ENCODE peak calls at places on chromosomes 3 and 15, in six cellular contexts. D is A549, O is LNCaP clone FGC, X is kidney epithelial cell, M is cardiac fibroblast, B is fibroblast of lung. V is an unnamed sample.

GRCh38 chr3:114498779-114499370 is 205.0 kb downstream of the TIGIT start:
- DNase-seq in D (peak), O (no peak), X (peak), M (peak), B (peak), V (peak)

GRCh38 chr15:32029409-32029861 is 880 bp upstream of the CHRNA7 start:
- DNase-seq in D (peak), O (no peak), X (no peak), M (no peak), B (no peak), V (no peak)

GRCh38 chr3:51538115-51538458 is 432 bp upstream of the RAD54L2 start:
- DNase-seq in D (no peak), O (no peak), X (no peak), M (no peak), B (peak), V (peak)

GRCh38 chr15:49675051-49675450 is 54.2 kb downstream of the DTWD1 start:
- DNase-seq in D (peak), O (peak), X (peak), M (peak), B (peak), V (peak)

GRCh38 chr3:121998588-121999473 is 23.2 kb downstream of the ILDR1 start:
- DNase-seq in D (no peak), O (no peak), X (no peak), M (no peak), B (no peak), V (no peak)

GRCh38 chr15:67146875-67147381 is 81.5 kb downstream of the SMAD3 start:
- DNase-seq in D (peak), O (peak), X (no peak), M (peak), B (peak), V (peak)

GRCh38 chr15:50315814-50316630 is 39.0 kb downstream of the GABPB1 start:
- DNase-seq in D (peak), O (peak), X (no peak), M (peak), B (peak), V (peak)

GRCh38 chr3:99013794-99014315 is 112.4 kb upstream of the DCBLD2 start:
- DNase-seq in D (no peak), O (no peak), X (no peak), M (no peak), B (no peak), V (no peak)

GRCh38 chr3:4866841-4867240 is 112.4 kb upstream of the BHLHE40 start:
- DNase-seq in D (peak), O (no peak), X (no peak), M (peak), B (peak), V (peak)

GRCh38 chr3:140950154-140950553 is 8.5 kb downstream of the SLC25A36 start:
- DNase-seq in D (no peak), O (no peak), X (no peak), M (no peak), B (no peak), V (no peak)

GRCh38 chr15:79674124-79674465 is 222.7 kb downstream of the MTHFS start:
- DNase-seq in D (no peak), O (no peak), X (no peak), M (no peak), B (no peak), V (no peak)

GRCh38 chr3:162492446-162493081 is 996.0 kb downstream of the OTOL1 start:
- DNase-seq in D (peak), O (no peak), X (peak), M (peak), B (peak), V (peak)

GRCh38 chr15:39204031-39204430 is 376.8 kb upstream of the THBS1 start:
- DNase-seq in D (no peak), O (no peak), X (no peak), M (peak), B (peak), V (peak)

GRCh38 chr3:143121240-143122088 is 1.9 kb downstream of the CHST2 start:
- DNase-seq in D (peak), O (no peak), X (no peak), M (peak), B (peak), V (peak)

GRCh38 chr3:149599236-149599635 is 58.6 kb downstream of the WWTR1 start:
- DNase-seq in D (no peak), O (no peak), X (no peak), M (peak), B (peak), V (peak)

GRCh38 chr3:99774467-99774866 is 43.2 kb upstream of the CMSS1 start:
- DNase-seq in D (no peak), O (peak), X (peak), M (peak), B (peak), V (peak)

GRCh38 chr3:8579101-8579500 is 65.5 kb downstream of the SSUH2 start:
- DNase-seq in D (no peak), O (no peak), X (peak), M (peak), B (peak), V (no peak)

GRCh38 chr3:35597490-35597889 is 41.8 kb upstream of the ARPP21 start:
- DNase-seq in D (no peak), O (no peak), X (no peak), M (no peak), B (no peak), V (no peak)

GRCh38 chr15:41899854-41900442 is 6.1 kb upstream of the SPTBN5 start:
- DNase-seq in D (no peak), O (no peak), X (no peak), M (no peak), B (no peak), V (no peak)

GRCh38 chr3:124760601-124761000 is 30.3 kb downstream of the UMPS start:
- DNase-seq in D (no peak), O (peak), X (no peak), M (peak), B (peak), V (peak)

GRCh38 chr3:21839592-21839991 is 88.6 kb upstream of the ZNF385D start:
- DNase-seq in D (peak), O (no peak), X (peak), M (peak), B (peak), V (peak)

GRCh38 chr3:22012471-22012870 is 261.5 kb upstream of the ZNF385D start:
- DNase-seq in D (no peak), O (no peak), X (no peak), M (peak), B (peak), V (peak)

GRCh38 chr3:52220380-52221026 is 4.9 kb downstream of the TLR9 start:
- DNase-seq in D (peak), O (peak), X (no peak), M (peak), B (peak), V (peak)

GRCh38 chr15:34085746-34086145 is 15.9 kb downstream of the EMC7 start:
- DNase-seq in D (no peak), O (no peak), X (no peak), M (peak), B (peak), V (peak)

GRCh38 chr15:101501703-101502373 is 12.3 kb upstream of the PCSK6 start:
- DNase-seq in D (peak), O (no peak), X (no peak), M (peak), B (no peak), V (no peak)

GRCh38 chr3:51396401-51396800 is 5.3 kb downstream of the RBM15B start:
- DNase-seq in D (no peak), O (no peak), X (no peak), M (no peak), B (no peak), V (no peak)

GRCh38 chr3:132034097-132034485 is 723 bp downstream of the CPNE4 start:
- DNase-seq in D (no peak), O (no peak), X (no peak), M (no peak), B (no peak), V (no peak)

GRCh38 chr3:132038198-132038825 is 3.5 kb upstream of the CPNE4 start:
- DNase-seq in D (peak), O (no peak), X (no peak), M (peak), B (peak), V (peak)

GRCh38 chr3:132032959-132033358 is 1.9 kb downstream of the CPNE4 start:
- DNase-seq in D (no peak), O (no peak), X (no peak), M (no peak), B (no peak), V (no peak)

GRCh38 chr3:132033471-132033870 is 1.3 kb downstream of the CPNE4 start:
- DNase-seq in D (no peak), O (no peak), X (no peak), M (no peak), B (no peak), V (no peak)

GRCh38 chr3:132034486-132035464 is at the start of gene CPNE4:
- DNase-seq in D (peak), O (no peak), X (peak), M (peak), B (peak), V (peak)
- H3K4me3 ChIP-seq in D (peak), O (no peak), X (peak), M (peak), B (peak), V (peak)

GRCh38 chr15:91689377-91689776 is 164.1 kb upstream of the SLCO3A1 start:
- DNase-seq in D (no peak), O (no peak), X (no peak), M (no peak), B (no peak), V (no peak)

GRCh38 chr15:91694829-91695205 is 158.7 kb upstream of the SLCO3A1 start:
- DNase-seq in D (peak), O (peak), X (no peak), M (peak), B (peak), V (peak)

GRCh38 chr15:91692596-91692995 is 160.9 kb upstream of the SLCO3A1 start:
- DNase-seq in D (no peak), O (no peak), X (no peak), M (no peak), B (no peak), V (no peak)

GRCh38 chr15:91696981-91697380 is 156.5 kb upstream of the SLCO3A1 start:
- DNase-seq in D (no peak), O (no peak), X (no peak), M (no peak), B (peak), V (no peak)

GRCh38 chr15:91694131-91694828 is 159.2 kb upstream of the SLCO3A1 start:
- DNase-seq in D (no peak), O (no peak), X (no peak), M (peak), B (peak), V (peak)
- H3K4me3 ChIP-seq in D (no peak), O (peak), X (no peak), M (peak), B (peak), V (peak)

DNA sequence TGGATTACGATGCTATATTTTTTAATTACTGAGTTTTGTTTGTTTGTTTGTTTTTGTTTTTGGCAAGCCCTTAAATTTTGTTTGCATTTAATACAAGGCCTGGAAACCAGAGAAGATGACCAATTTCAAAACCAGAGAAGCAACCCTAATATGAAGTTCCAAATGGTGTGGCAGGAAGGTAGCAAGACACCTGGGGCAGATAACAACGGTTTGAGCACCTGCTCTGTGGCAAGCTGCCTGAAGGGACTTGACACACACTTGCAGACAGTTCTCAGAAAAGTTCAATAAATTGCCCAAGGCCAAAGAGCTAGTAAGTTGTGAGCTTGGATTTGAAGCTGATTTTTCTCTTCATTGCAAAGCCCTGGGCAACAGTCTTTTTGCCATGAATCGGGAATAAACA is 151.2 kb upstream of the UBE2E1 start:
- DNase-seq in D (no peak), O (no peak), X (no peak), M (no peak), B (no peak), V (no peak)
- H3K4me3 ChIP-seq in D (no peak), O (no peak), X (no peak), M (no peak), B (no peak), V (no peak)

DNA sequence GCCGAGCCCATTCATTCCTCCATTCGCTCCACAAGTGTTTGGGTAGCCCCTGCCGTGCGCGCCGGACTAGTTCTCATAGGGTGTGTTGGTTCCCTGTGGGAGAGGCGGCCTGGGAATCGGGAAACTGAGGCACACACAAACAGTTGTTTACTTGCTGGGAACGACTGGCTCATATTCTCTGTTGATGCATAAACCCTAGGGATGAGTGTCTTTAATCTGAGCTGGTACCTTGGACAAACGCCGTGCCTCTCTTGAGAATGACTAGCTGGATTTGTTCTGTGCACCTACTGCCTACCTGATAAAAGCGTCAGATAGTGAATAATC is 737 bp downstream of the DNAJA4 start:
- DNase-seq in D (no peak), O (no peak), X (no peak), M (no peak), B (no peak), V (no peak)
- H3K4me3 ChIP-seq in D (no peak), O (no peak), X (peak), M (peak), B (peak), V (peak)

GRCh38 chr3:155730843-155731242 is 14.0 kb downstream of the PLCH1 start:
- DNase-seq in D (no peak), O (peak), X (no peak), M (no peak), B (no peak), V (no peak)

GRCh38 chr3:155727836-155728235 is 17.0 kb downstream of the PLCH1 start:
- DNase-seq in D (no peak), O (peak), X (no peak), M (no peak), B (no peak), V (no peak)
- H3K4me3 ChIP-seq in D (no peak), O (no peak), X (no peak), M (no peak), B (no peak), V (no peak)

GRCh38 chr3:177538064-177538742 is 340.9 kb upstream of the TBL1XR1 start:
- DNase-seq in D (no peak), O (no peak), X (no peak), M (peak), B (peak), V (peak)
- H3K4me3 ChIP-seq in D (no peak), O (no peak), X (no peak), M (no peak), B (no peak), V (no peak)

GRCh38 chr15:90165659-90166489 is 35.3 kb upstream of the SEMA4B start:
- DNase-seq in D (peak), O (peak), X (peak), M (peak), B (peak), V (peak)
- H3K4me3 ChIP-seq in D (no peak), O (no peak), X (no peak), M (no peak), B (no peak), V (no peak)